ENCODE peak calls at places on chromosome 6, in nine cellular contexts. T is ovary, M is MM.1S, F is left ventricle myocardium inferior, C is left lung, W is neural progenitor cell, K is GM23338, N is heart left ventricle, H is IMR-90. P is an unnamed sample.
A peak's percentile ranks its signal among the peaks of the same experiment; 100 is the strongest.

GRCh38 chr6:71394001-71394432 is 105.4 kb downstream of the OGFRL1 start:
- DNase-seq in H (peak; percentile 63), C (no peak), N (no peak), F (no peak), T (no peak), W (no peak), K (no peak), M (no peak), P (no peak)

GRCh38 chr6:53128842-53129241 is 19.8 kb downstream of the GCM1 start:
- DNase-seq in M (no peak), K (no peak), T (no peak), C (no peak), H (no peak), W (no peak), N (no peak), F (no peak), P (no peak)

GRCh38 chr6:134117409-134117808 is 65.0 kb upstream of the SLC2A12 start:
- DNase-seq in M (no peak), W (peak; percentile 4), K (no peak), T (no peak), H (peak; percentile 59), F (no peak), C (no peak), N (no peak), P (no peak)

GRCh38 chr6:56746767-56747504 is 104.2 kb upstream of the DST start:
- DNase-seq in H (no peak), F (no peak), T (no peak), K (peak; percentile 50), W (peak; percentile 27), C (no peak), M (no peak), N (no peak), P (no peak)

GRCh38 chr6:113495521-113495920 is 361.6 kb upstream of the MARCKS start:
- DNase-seq in H (peak; percentile 87), W (no peak), T (no peak), F (no peak), K (no peak), N (no peak), M (no peak), C (no peak), P (peak; percentile 20)

GRCh38 chr6:15264902-15265761 is 19.3 kb downstream of the JARID2 start:
- DNase-seq in K (peak; percentile 68), M (no peak), N (peak; percentile 79), W (peak; percentile 77), F (peak; percentile 48), C (no peak), H (peak; percentile 79), T (no peak), P (peak; percentile 66)

GRCh38 chr6:42618105-42618504 is 54.3 kb downstream of the UBR2 start:
- DNase-seq in T (no peak), F (no peak), H (no peak), N (no peak), M (no peak), W (no peak), K (peak; percentile 81), C (no peak), P (no peak)

GRCh38 chr6:43447604-43448003 is 7.7 kb downstream of the DLK2 start:
- DNase-seq in F (no peak), C (no peak), N (no peak), K (no peak), T (no peak), H (no peak), W (no peak), M (no peak), P (no peak)

GRCh38 chr6:157715766-157716171 is 107.3 kb upstream of the SNX9 start:
- DNase-seq in T (peak; percentile 81), M (no peak), C (no peak), F (peak; percentile 69), W (peak; percentile 28), H (peak; percentile 95), K (no peak), N (peak; percentile 84), P (peak; percentile 84)

GRCh38 chr6:3205913-3206312 is 21.5 kb downstream of the TUBB2B start:
- DNase-seq in H (peak; percentile 95), M (no peak), T (no peak), W (no peak), N (no peak), C (no peak), K (no peak), F (no peak), P (peak; percentile 47)
- H3K27me3 ChIP-seq in H (no peaks in the 10 kb centered on the region), M (no peaks in the 10 kb centered on the region), T (no peaks in the 10 kb centered on the region), W (no peaks in the 10 kb centered on the region), N (no peaks in the 10 kb centered on the region), C (no peaks in the 10 kb centered on the region), K (no peaks in the 10 kb centered on the region), F (peaks cover 50% of the 10 kb centered on the region), P (peaks cover 2% of the 10 kb centered on the region)

DNA sequence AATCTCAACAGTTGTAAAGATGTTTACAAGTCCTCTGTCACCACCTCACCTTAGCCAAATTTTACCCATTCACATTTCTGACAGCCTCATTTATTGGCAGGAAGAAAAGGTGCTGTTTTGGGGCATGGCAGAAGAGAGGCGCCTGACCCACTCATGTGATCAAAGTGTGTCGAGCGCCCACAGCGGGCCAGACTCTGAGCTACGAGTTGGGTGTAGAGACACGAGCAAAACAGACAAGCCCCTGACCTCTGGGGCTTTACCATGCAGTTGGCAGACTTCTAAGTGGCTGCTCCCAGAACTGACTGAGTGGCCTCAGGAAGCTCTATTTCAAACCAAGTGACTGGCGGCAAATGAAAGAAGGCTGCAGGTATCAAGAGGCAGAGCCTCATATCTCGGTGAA is 167.0 kb downstream of the SOBP start:
- DNase-seq in M (no peak), F (peak; percentile 55), C (no peak), H (no peak), K (no peak), N (peak; percentile 78), T (no peak), W (no peak), P (no peak)
- H3K27ac ChIP-seq in M (no peak overlapping the region), F (peak overlapping the region; percentile 66), C (no peak overlapping the region), H (peak overlapping the region; percentile 79), K (no peak overlapping the region), N (no peak overlapping the region), T (peak overlapping the region; percentile 39), W (no peak overlapping the region), P (no peak overlapping the region)

GRCh38 chr6:141641406-141641805 is 491.3 kb upstream of the GJE1 start:
- DNase-seq in H (no peak), C (no peak), F (no peak), T (no peak), K (no peak), M (no peak), N (no peak), W (no peak), P (no peak)
- TF ChIP-seq CTCF in H (peak; percentile 32), C (no peak), F (no peak), T (no peak), K (no peak), M (no peak), N (no peak), W (peak; percentile 10), P (peak; percentile 15)

GRCh38 chr6:84772428-84773132 is 8.2 kb upstream of the TBX18 start:
- DNase-seq in C (no peak), F (peak; percentile 19), T (no peak), M (no peak), W (peak; percentile 68), N (no peak), H (no peak), K (peak; percentile 47), P (no peak)

GRCh38 chr6:84773133-84773430 is 8.7 kb upstream of the TBX18 start:
- DNase-seq in N (no peak), C (no peak), T (no peak), H (no peak), M (no peak), K (peak; percentile 74), F (no peak), W (peak; percentile 81), P (no peak)

GRCh38 chr6:84776392-84776791 is 12.0 kb upstream of the TBX18 start:
- DNase-seq in F (no peak), N (no peak), C (no peak), W (no peak), K (no peak), H (no peak), T (no peak), M (no peak), P (no peak)

GRCh38 chr6:84773431-84774173 is 9.2 kb upstream of the TBX18 start:
- DNase-seq in M (peak; percentile 22), H (no peak), N (peak; percentile 41), T (no peak), K (peak; percentile 69), W (peak; percentile 68), F (peak; percentile 24), C (no peak), P (no peak)

GRCh38 chr6:84774174-84775158 is 10.1 kb upstream of the TBX18 start:
- DNase-seq in F (peak; percentile 58), H (no peak), M (peak; percentile 51), C (no peak), K (peak; percentile 86), W (peak; percentile 80), N (peak; percentile 42), T (peak; percentile 54), P (no peak)
- H3K27me3 ChIP-seq in F (peaks cover 100% of the 10 kb centered on the region), H (peaks cover 54% of the 10 kb centered on the region), M (no peaks in the 10 kb centered on the region), C (peaks cover 72% of the 10 kb centered on the region), K (peaks cover 93% of the 10 kb centered on the region), W (peaks cover 100% of the 10 kb centered on the region), N (peaks cover 51% of the 10 kb centered on the region), T (peaks cover 5% of the 10 kb centered on the region), P (peaks cover 65% of the 10 kb centered on the region)

P was measured in AG04450.